ENCODE peak calls at places on chromosomes 11 and 22, in four cellular contexts. L is A549, Y is B cell, U is astrocyte of the spinal cord. P is an unnamed sample.

GRCh38 chr11:63985812-63986155 is 454 bp upstream of the OTUB1 start:
- DNase-seq in L (no peak), Y (peak), U (no peak), P (peak)

GRCh38 chr11:109304159-109304558 is 117.8 kb upstream of the C11orf87 start:
- DNase-seq in L (no peak), Y (no peak), U (no peak), P (no peak)

GRCh38 chr11:33721291-33721840 is 14.9 kb downstream of the CD59 start:
- DNase-seq in L (no peak), Y (no peak), U (peak), P (no peak)

GRCh38 chr11:57344826-57345225 is 6.7 kb downstream of the P2RX3 start:
- DNase-seq in L (no peak), Y (no peak), U (no peak), P (no peak)

GRCh38 chr22:36339171-36340065 is 48.3 kb downstream of the MYH9 start:
- DNase-seq in L (no peak), Y (no peak), U (peak), P (no peak)

GRCh38 chr11:87265915-87266314 is 228.2 kb downstream of the TMEM135 start:
- DNase-seq in L (no peak), Y (no peak), U (no peak), P (no peak)

GRCh38 chr11:128354476-128354875 is 232.9 kb downstream of the ETS1 start:
- DNase-seq in L (no peak), Y (no peak), U (no peak), P (no peak)

GRCh38 chr11:14029971-14030531 is 67.5 kb downstream of the SPON1 start:
- DNase-seq in L (no peak), Y (no peak), U (no peak), P (no peak)

GRCh38 chr11:116611998-116612620 is 160.7 kb downstream of the BUD13 start:
- DNase-seq in L (no peak), Y (no peak), U (no peak), P (no peak)

GRCh38 chr11:13091373-13091772 is 82.3 kb downstream of the RASSF10 start:
- DNase-seq in L (no peak), Y (no peak), U (peak), P (no peak)

GRCh38 chr11:108793138-108793537 is 128.3 kb downstream of the DDX10 start:
- DNase-seq in L (no peak), Y (no peak), U (no peak), P (no peak)

GRCh38 chr22:47204002-47204979 is 441.8 kb downstream of the TBC1D22A start:
- DNase-seq in L (no peak), Y (peak), U (no peak), P (no peak)

GRCh38 chr11:116641561-116642045 is 131.2 kb downstream of the BUD13 start:
- DNase-seq in L (peak), Y (no peak), U (peak), P (peak)

GRCh38 chr22:48651036-48651890 is 1176.4 kb downstream of the BRD1 start:
- DNase-seq in L (no peak), Y (no peak), U (no peak), P (no peak)

GRCh38 chr22:48650323-48651035 is 1177.2 kb downstream of the BRD1 start:
- DNase-seq in L (no peak), Y (no peak), U (no peak), P (no peak)

GRCh38 chr22:48649031-48649430 is 1178.6 kb downstream of the BRD1 start:
- DNase-seq in L (no peak), Y (no peak), U (no peak), P (no peak)

GRCh38 chr22:48647606-48648515 is 1179.8 kb downstream of the BRD1 start:
- DNase-seq in L (no peak), Y (no peak), U (no peak), P (no peak)

DNA sequence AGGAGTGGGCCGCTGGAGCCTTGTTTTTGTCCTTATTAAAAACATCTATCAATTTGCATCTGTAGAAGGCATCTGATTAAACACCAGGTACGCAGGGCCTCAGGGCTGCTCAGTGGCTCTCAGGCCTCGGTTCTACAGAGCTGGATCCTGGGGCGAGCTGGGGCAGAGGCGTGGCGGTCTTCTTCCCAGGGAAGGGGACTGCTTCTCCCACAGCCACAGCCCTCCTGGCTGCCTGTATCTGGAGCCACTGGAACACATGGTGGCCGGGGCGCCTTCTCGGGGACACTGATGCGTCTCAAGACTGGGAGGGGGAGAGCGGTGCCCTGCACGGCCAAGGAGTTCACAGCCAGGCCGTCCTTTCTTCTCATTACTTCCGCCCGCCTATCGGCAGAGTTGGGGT is 1178.2 kb downstream of the BRD1 start:
- DNase-seq in L (no peak), Y (no peak), U (no peak), P (no peak)
- TF ChIP-seq CTCF in L (no peak), Y (no peak), U (no peak), P (no peak)

DNA sequence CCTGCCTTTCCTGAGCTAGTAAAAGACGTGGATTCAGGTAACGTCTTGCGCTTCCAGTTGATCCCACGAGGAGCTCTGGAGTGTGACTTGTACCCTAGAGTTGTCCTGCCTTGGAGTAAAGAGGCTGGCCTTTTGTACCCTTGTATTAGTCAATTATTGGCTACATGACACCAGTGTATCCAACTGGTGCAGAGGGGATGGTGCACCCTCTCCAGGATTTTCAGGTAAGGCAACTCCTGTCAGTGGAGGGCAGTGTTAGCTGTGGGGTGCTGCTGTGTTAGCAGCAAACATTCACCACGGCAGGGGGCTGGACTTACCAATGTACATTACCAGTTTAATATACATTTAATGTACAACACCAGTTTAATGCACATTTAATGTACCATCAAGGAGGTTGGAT is 233.5 kb downstream of the MIAT start:
- DNase-seq in L (no peak), Y (no peak), U (no peak), P (no peak)
- TF ChIP-seq CTCF in L (peak), Y (no peak), U (peak), P (no peak)

GRCh38 chr11:126764221-126764620 is 236.3 kb downstream of the KIRREL3 start:
- DNase-seq in L (no peak), Y (no peak), U (no peak), P (no peak)
- TF ChIP-seq CTCF in L (no peak), Y (no peak), U (peak), P (no peak)

GRCh38 chr11:70615036-70615875 is 216.9 kb downstream of the CTTN start:
- DNase-seq in L (no peak), Y (no peak), U (no peak), P (no peak)

GRCh38 chr11:70616317-70616716 is 218.0 kb downstream of the CTTN start:
- DNase-seq in L (no peak), Y (no peak), U (no peak), P (no peak)

GRCh38 chr11:70611890-70612289 is 213.6 kb downstream of the CTTN start:
- DNase-seq in L (no peak), Y (no peak), U (no peak), P (no peak)

GRCh38 chr11:70612459-70613141 is 214.3 kb downstream of the CTTN start:
- DNase-seq in L (no peak), Y (no peak), U (no peak), P (no peak)

GRCh38 chr11:70614034-70614681 is 215.8 kb downstream of the CTTN start:
- DNase-seq in L (no peak), Y (no peak), U (no peak), P (no peak)
- TF ChIP-seq CTCF in L (no peak), Y (no peak), U (no peak), P (no peak)

DNA sequence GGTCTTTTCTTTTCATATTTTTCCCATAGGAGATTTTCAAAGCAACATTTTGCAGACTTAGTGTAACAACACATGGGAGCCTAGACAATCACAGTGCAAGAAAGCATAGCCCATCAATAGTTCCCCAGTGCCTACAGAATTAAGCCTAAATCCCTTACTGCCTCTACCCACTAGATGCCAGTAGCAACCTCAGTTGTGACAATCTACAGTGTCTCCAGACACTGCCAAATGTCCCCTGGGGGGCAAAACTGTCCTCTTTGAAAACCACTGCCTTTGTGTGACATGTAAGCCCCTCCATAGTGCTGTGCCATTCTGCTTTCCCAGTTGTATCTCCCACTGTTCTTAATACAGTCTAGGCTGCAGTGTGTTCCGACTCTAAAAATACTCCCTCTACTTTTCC is 1329.0 kb downstream of the LRRC4C start:
- DNase-seq in L (no peak), Y (no peak), U (no peak), P (no peak)
- TF ChIP-seq CTCF in L (no peak), Y (no peak), U (peak), P (peak)

DNA sequence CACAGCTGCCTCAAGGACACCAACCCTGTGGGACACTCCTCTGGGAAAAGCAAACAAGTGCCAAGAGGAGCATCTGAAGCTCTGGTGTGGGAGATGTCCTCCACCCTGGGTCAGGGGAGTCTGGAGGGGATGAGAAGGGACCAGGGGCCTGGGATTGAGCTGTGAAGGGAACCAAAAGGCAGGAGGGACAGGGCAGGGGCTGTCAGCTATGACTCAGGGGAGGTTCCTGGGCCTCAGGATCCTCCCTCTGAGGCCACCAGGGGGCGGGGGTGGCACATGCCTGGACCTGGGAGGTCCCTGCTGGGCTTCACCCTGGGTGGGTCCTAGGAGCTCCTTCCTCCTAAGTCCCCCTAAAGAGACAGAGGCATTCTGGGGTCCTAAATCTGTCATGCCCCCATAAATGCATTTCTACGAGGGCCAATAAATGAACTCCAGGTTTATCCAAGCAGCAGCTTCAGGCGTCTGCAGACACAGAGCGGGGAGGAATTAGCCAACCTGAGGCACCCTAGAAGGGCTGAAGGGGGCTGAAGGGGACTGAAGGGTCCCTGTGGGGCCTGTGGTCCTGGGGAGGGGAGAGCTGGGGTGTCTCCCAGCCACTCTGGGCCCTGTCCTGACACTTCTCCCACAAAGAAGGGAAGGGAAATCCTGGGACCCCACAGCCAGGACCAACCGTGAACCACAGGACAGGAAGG is 31.9 kb upstream of the IGLL5 start:
- DNase-seq in L (no peak), Y (no peak), U (no peak), P (peak)
- TF ChIP-seq CTCF in L (peak), Y (peak), U (peak), P (peak)

GRCh38 chr22:50206599-50206998 is 5.8 kb downstream of the SELENOO start:
- DNase-seq in L (no peak), Y (no peak), U (no peak), P (no peak)
- TF ChIP-seq CTCF in L (peak), Y (peak), U (peak), P (no peak)

GRCh38 chr22:49957826-49958461 is 2.6 kb upstream of the PIM3 start:
- DNase-seq in L (no peak), Y (no peak), U (no peak), P (no peak)
- TF ChIP-seq CTCF in L (no peak), Y (no peak), U (no peak), P (no peak)

DNA sequence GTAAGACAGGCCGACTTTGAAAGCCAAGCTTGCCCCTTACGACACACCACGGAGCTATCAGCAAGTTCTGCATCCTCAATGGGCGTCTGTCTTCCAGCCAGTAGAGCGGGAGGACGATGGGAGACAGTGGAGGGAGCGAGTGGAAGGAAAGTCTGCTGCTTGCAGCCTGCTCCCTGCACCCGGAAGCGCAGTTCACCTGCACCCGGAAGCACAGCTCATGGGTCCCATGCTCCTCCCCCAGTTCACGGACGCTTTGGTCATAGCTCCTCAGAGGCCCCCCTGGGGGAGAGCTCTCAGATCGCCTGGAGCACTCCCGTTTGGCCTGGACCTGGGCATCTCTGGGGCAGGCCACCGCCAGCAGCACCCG is 51.3 kb downstream of the FBLN1 start:
- DNase-seq in L (peak), Y (no peak), U (no peak), P (no peak)
- TF ChIP-seq CTCF in L (peak), Y (peak), U (no peak), P (no peak)

DNA sequence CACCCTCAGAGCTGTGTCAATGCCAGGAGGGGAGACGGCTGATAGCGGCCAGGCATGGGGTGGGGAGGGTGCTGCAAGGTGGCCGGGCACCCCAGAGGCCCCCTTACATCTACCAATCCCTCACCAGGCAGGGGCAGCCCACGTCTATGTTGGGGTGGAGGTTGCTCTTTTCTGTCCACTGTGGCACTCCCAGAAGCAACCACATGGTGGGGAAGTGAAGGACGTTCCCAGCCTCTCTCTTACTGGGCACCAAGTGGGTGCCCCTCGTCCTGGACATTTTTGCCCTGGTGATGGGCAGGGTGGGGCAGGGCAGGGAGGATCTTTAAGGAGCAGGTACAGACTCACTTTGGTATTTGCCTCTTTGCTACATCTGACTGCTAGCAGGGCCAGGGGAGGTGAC is 47.5 kb downstream of the NECTIN1 start:
- DNase-seq in L (no peak), Y (no peak), U (no peak), P (no peak)
- TF ChIP-seq CTCF in L (no peak), Y (no peak), U (peak), P (no peak)